ENCODE peak calls at places on chromosomes 4 and X, in seven cellular contexts. L is fibroblast of pulmonary artery; A is activated T-cell treated with anti-CD3 and anti-CD28 coated beads, Interleukin-2, amount 50 U/mL, for 72 hours; T is naive B cell; S is activated CD4-positive, alpha-beta memory T cell treated with anti-CD3 and anti-CD28 coated beads for 36 hours; W is neuronal stem cell; V is fibroblast of mammary gland. Z is an unnamed sample.

GRCh38 chr4:169604131-169604900 is 8.1 kb downstream of the NEK1 start:
- DNase-seq in L (peak), W (no peak), T (no peak), V (peak), S (peak), A (no peak), Z (no peak)

GRCh38 chr4:81690871-81691270 is 219.2 kb upstream of the RASGEF1B start:
- DNase-seq in V (no peak), L (no peak), S (no peak), W (no peak), A (no peak), T (no peak), Z (no peak)

GRCh38 chr4:176882201-176882600 is 89.5 kb upstream of the VEGFC start:
- DNase-seq in V (no peak), A (no peak), L (no peak), S (no peak), T (no peak), W (no peak), Z (no peak)

GRCh38 chrX:43707812-43708548 is 51.9 kb downstream of the MAOA start:
- DNase-seq in A (no peak), W (no peak), L (peak), V (peak), T (no peak), S (no peak), Z (no peak)

GRCh38 chr4:8819019-8819418 is 52.6 kb downstream of the HMX1 start:
- DNase-seq in T (no peak), V (no peak), L (no peak), W (no peak), A (no peak), S (no peak), Z (no peak)

GRCh38 chr4:29708473-29708872 is 1011.7 kb upstream of the PCDH7 start:
- DNase-seq in V (peak), L (peak), S (no peak), A (no peak), T (no peak), W (no peak), Z (no peak)

GRCh38 chr4:8649631-8650261 is 57.2 kb downstream of the CPZ start:
- DNase-seq in W (no peak), V (no peak), S (no peak), T (no peak), A (no peak), L (no peak), Z (no peak)

GRCh38 chr4:173218411-173219125 is 50.0 kb downstream of the GALNT7 start:
- DNase-seq in A (no peak), S (no peak), T (no peak), L (peak), W (no peak), V (peak), Z (no peak)

GRCh38 chr4:124713213-124713592 is 671 bp upstream of the ANKRD50 start:
- DNase-seq in L (peak), V (peak), W (no peak), T (no peak), S (peak), A (peak), Z (peak)

GRCh38 chrX:12843061-12843667 is 23.7 kb upstream of the TLR7 start:
- DNase-seq in V (no peak), L (no peak), A (no peak), W (no peak), T (no peak), S (no peak), Z (no peak)

GRCh38 chrX:153692003-153692402 is 4.3 kb downstream of the SLC6A8 start:
- DNase-seq in L (no peak), S (no peak), T (no peak), W (no peak), A (no peak), V (no peak), Z (no peak)

GRCh38 chrX:41580423-41581064 is 108.2 kb upstream of the GPR34 start:
- DNase-seq in A (no peak), T (no peak), S (no peak), W (no peak), V (no peak), L (no peak), Z (no peak)

GRCh38 chr4:144591401-144591800 is 54.6 kb upstream of the HHIP start:
- DNase-seq in V (peak), A (no peak), L (peak), W (no peak), T (no peak), S (no peak), Z (peak)

GRCh38 chrX:71910526-71911022 is at the start of gene NHSL2:
- DNase-seq in V (peak), S (peak), L (no peak), W (peak), T (no peak), A (peak), Z (no peak)

GRCh38 chr4:170853422-170854021 is 763.8 kb upstream of the AADAT start:
- DNase-seq in S (peak), A (peak), T (no peak), W (peak), V (peak), L (peak), Z (no peak)

GRCh38 chr4:6493668-6494304 is 21.4 kb upstream of the PPP2R2C start:
- DNase-seq in W (peak), L (peak), A (no peak), S (no peak), V (no peak), T (no peak), Z (no peak)

GRCh38 chr4:41728571-41728908 is 20.0 kb downstream of the PHOX2B start:
- DNase-seq in A (no peak), S (no peak), L (no peak), W (no peak), V (peak), T (no peak), Z (no peak)

GRCh38 chr4:4433941-4434340 is 47.0 kb downstream of the NSG1 start:
- DNase-seq in T (no peak), S (no peak), L (no peak), W (no peak), V (no peak), A (no peak), Z (no peak)

GRCh38 chrX:115560978-115561604 is at the start of gene PLS3:
- DNase-seq in V (peak), T (no peak), S (peak), L (peak), A (peak), W (peak), Z (peak)

GRCh38 chr4:176875441-176875930 is 82.8 kb upstream of the VEGFC start:
- DNase-seq in A (no peak), W (no peak), L (no peak), S (no peak), T (no peak), V (peak), Z (no peak)

GRCh38 chr4:173793937-173794510 is 264.0 kb upstream of the HAND2 start:
- DNase-seq in T (no peak), W (no peak), L (peak), S (no peak), V (no peak), A (no peak), Z (no peak)

GRCh38 chr4:83071116-83071515 is 36.1 kb downstream of the COPS4 start:
- DNase-seq in L (peak), A (no peak), S (no peak), V (peak), W (no peak), T (no peak), Z (no peak)

GRCh38 chr4:110270492-110271197 is 72.2 kb upstream of the ELOVL6 start:
- DNase-seq in S (no peak), W (no peak), T (no peak), L (peak), V (peak), A (no peak), Z (no peak)